ENCODE peak calls at places on chromosomes 5 and 9, in ten cellular contexts. G, K, N, Y, M, H, B, D, T and O are unnamed samples.

GRCh38 chr5:74624931-74625505 is 15.5 kb downstream of the ENC1 start:
- DNase-seq in G (no peak), K (peak; percentile 37), N (no peak), Y (peak; percentile 27), M (no peak), H (no peak), B (no peak), D (no peak), T (no peak), O (no peak)

GRCh38 chr9:130484362-130485072 is 39.8 kb downstream of the ASS1 start:
- DNase-seq in G (no peak), K (no peak), N (no peak), Y (no peak), M (no peak), H (no peak), B (no peak), D (no peak), T (no peak), O (no peak)

GRCh38 chr5:157025093-157025698 is 33.7 kb downstream of the HAVCR1 start:
- DNase-seq in G (no peak), K (no peak), N (no peak), Y (no peak), M (no peak), H (no peak), B (no peak), D (no peak), T (no peak), O (no peak)

GRCh38 chr9:112755059-112755458 is 4.5 kb downstream of the SNX30 start:
- DNase-seq in G (no peak), K (no peak), N (no peak), Y (no peak), M (no peak), H (no peak), B (peak; percentile 62), D (no peak), T (no peak), O (no peak)

GRCh38 chr5:95931118-95931833 is 30.4 kb downstream of the ELL2 start:
- DNase-seq in G (no peak), K (no peak), N (no peak), Y (no peak), M (no peak), H (no peak), B (no peak), D (no peak), T (no peak), O (no peak)

GRCh38 chr9:93659044-93659836 is 82.9 kb downstream of the PHF2 start:
- DNase-seq in G (peak; percentile 32), K (peak; percentile 5), N (no peak), Y (no peak), M (no peak), H (no peak), B (no peak), D (no peak), T (peak; percentile 13), O (no peak)

GRCh38 chr5:54825005-54825404 is 160.4 kb downstream of the ESM1 start:
- DNase-seq in G (no peak), K (no peak), N (no peak), Y (no peak), M (no peak), H (no peak), B (peak; percentile 54), D (no peak), T (no peak), O (no peak)

GRCh38 chr5:145237843-145238242 is 597.3 kb downstream of the PRELID2 start:
- DNase-seq in G (no peak), K (peak; percentile 69), N (peak; percentile 68), Y (peak; percentile 90), M (no peak), H (peak; percentile 69), B (peak; percentile 85), D (peak; percentile 31), T (no peak), O (peak; percentile 59)

GRCh38 chr9:17531642-17532254 is 47.1 kb upstream of the SH3GL2 start:
- DNase-seq in G (no peak), K (peak; percentile 45), N (peak; percentile 42), Y (peak; percentile 37), M (peak; percentile 38), H (peak; percentile 10), B (peak; percentile 65), D (no peak), T (no peak), O (peak; percentile 52)

GRCh38 chr9:17532461-17532860 is 46.4 kb upstream of the SH3GL2 start:
- DNase-seq in G (no peak), K (no peak), N (no peak), Y (no peak), M (no peak), H (no peak), B (no peak), D (no peak), T (no peak), O (no peak)

DNA sequence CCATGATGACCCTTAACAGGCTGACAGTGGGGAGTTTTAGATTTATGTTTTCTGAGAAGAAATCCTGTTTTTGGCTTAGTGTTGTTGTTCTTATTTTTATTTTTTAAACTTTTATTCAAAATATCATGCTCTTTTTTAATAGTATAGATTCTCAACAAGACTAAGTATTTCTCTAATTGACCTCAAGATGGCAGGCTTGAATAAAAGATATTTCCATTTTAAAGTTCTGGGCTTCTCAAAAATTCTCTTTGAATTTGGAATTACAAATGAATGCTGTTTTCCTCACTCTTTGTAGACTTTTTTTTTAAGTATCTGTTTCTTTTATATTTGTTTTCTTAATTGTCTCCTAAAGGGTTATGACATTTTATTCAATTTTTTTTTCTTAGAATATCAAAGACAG is 50.0 kb upstream of the SH3GL2 start:
- DNase-seq in G (no peak), K (no peak), N (no peak), Y (peak; percentile 6), M (no peak), H (no peak), B (peak; percentile 36), D (no peak), T (no peak), O (no peak)
- TF ChIP-seq CTCF in G (peak; percentile 13), K (no peak), N (peak; percentile 18), Y (peak; percentile 39), M (peak; percentile 48), H (peak; percentile 18), B (peak; percentile 31), D (no peak), T (no peak), O (peak; percentile 47)

DNA sequence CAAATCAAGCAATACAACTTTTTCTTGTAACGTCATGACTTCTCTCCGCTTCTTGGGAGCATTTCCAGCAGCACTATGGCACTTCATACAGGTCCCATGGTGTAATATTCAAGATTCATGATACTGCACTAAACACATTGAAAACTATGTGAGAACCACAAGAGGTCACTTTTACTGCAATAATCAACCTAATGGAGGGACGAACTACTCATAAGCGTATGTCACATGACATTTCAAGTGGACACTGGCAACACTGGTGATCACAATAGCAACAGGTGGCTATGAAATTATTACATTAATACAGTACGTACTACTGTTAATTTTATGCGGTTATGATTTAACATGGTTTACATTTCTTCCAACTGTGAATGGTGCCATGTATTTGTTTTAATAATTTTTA is 78.6 kb upstream of the TBC1D9B start:
- DNase-seq in G (no peak), K (no peak), N (no peak), Y (no peak), M (no peak), H (no peak), B (peak; percentile 23), D (no peak), T (no peak), O (no peak)
- TF ChIP-seq CTCF in G (peak; percentile 31), K (no peak), N (no peak), Y (no peak), M (no peak), H (no peak), B (no peak), D (no peak), T (no peak), O (no peak)

GRCh38 chr5:40292006-40292405 is 387.7 kb upstream of the PTGER4 start:
- DNase-seq in G (no peak), K (no peak), N (no peak), Y (no peak), M (no peak), H (no peak), B (no peak), D (no peak), T (no peak), O (no peak)
- TF ChIP-seq CTCF in G (no peak), K (no peak), N (no peak), Y (no peak), M (no peak), H (no peak), B (no peak), D (no peak), T (no peak), O (no peak)

GRCh38 chr5:149407331-149408251 is 28.5 kb upstream of the IL17B start:
- DNase-seq in G (no peak), K (no peak), N (no peak), Y (no peak), M (no peak), H (no peak), B (peak; percentile 46), D (no peak), T (peak; percentile 39), O (no peak)

GRCh38 chr5:149406979-149407306 is 27.9 kb upstream of the IL17B start:
- DNase-seq in G (no peak), K (no peak), N (no peak), Y (no peak), M (no peak), H (no peak), B (no peak), D (no peak), T (no peak), O (no peak)

GRCh38 chr5:149405550-149406202 is 26.6 kb upstream of the IL17B start:
- DNase-seq in G (no peak), K (no peak), N (no peak), Y (no peak), M (no peak), H (no peak), B (no peak), D (no peak), T (peak; percentile 58), O (no peak)

GRCh38 chr5:149404746-149405549 is 25.9 kb upstream of the IL17B start:
- DNase-seq in G (no peak), K (peak; percentile 25), N (no peak), Y (no peak), M (peak; percentile 25), H (no peak), B (no peak), D (no peak), T (peak; percentile 46), O (no peak)

DNA sequence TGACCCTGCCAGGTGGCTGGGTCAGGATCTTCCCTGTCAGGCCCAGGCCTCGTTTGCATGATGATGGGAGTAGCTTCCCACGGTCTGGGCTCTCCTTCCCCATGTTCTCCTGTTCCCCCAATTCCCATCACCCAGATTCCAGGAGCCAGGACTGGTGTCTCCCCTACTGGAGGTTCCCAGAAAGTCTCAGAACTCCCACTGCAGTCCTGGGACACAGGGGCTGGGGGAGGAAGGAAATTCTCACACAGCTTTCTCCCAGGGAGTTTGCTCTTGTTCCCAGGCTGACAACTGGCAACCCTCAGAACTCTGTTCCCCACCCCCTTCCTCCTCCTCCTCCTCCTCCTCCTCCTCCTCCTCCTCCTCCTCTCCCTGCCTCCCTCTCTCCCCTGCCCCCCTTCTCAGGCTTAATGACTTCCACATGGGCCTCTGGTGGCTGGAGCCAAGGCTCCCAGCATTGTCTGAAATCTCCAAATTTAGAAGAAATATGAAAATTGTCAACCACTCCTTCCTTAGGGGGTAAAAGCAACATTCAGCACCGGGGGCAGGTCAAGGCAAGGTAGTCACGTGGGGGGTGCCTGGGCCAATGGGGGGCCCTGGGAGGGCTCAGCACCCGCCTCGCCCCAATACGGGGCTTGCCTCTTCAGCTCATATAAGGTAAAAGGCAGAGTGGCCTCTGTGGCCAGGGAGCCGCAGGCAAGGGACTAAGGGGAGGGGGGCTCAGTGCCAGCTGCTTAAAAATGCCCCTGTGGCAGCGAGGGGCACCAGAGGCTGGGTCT is 27.3 kb upstream of the IL17B start:
- DNase-seq in G (peak; percentile 68), K (no peak), N (no peak), Y (peak; percentile 42), M (no peak), H (no peak), B (peak; percentile 92), D (no peak), T (peak; percentile 94), O (no peak)
- TF ChIP-seq CTCF in G (no peak), K (no peak), N (no peak), Y (no peak), M (no peak), H (no peak), B (peak; percentile 17), D (no peak), T (no peak), O (no peak)